ENCODE peak calls at places on chromosomes 7 and 10, in five cellular contexts. N is transverse colon, M is NCI-H1092, C is HS-5, G is activated T-helper 1 cell treated with Interleukin-2 at 50 U/mL for 16 hours. Z is an unnamed sample.

GRCh38 chr10:2476236-2476814 is 591.0 kb upstream of the PFKP start:
- DNase-seq in N (no peak), G (no peak), M (no peak), C (no peak), Z (no peak)

GRCh38 chr7:44193011-44193802 is 4.0 kb upstream of the GCK start:
- DNase-seq in N (no peak), C (no peak), G (no peak), M (no peak), Z (no peak)

GRCh38 chr10:91590904-91591791 is 41.7 kb downstream of the PPP1R3C start:
- DNase-seq in G (no peak), C (no peak), M (peak; percentile 12), N (peak; percentile 29), Z (no peak)

GRCh38 chr10:79093658-79094411 is 25.1 kb downstream of the ZMIZ1 start:
- DNase-seq in C (no peak), G (no peak), N (peak; percentile 89), M (no peak), Z (no peak)

GRCh38 chr7:26782501-26782900 is 81.9 kb downstream of the SKAP2 start:
- DNase-seq in N (no peak), M (no peak), C (no peak), G (no peak), Z (no peak)

GRCh38 chr7:51727441-51727840 is 410.8 kb upstream of the COBL start:
- DNase-seq in G (no peak), N (no peak), M (no peak), C (no peak), Z (no peak)

GRCh38 chr7:45582136-45582742 is 8.1 kb downstream of the ADCY1 start:
- DNase-seq in G (no peak), N (no peak), C (no peak), M (no peak), Z (no peak)

GRCh38 chr7:19060870-19061269 is 56.6 kb downstream of the TWIST1 start:
- DNase-seq in G (no peak), C (peak; percentile 38), N (no peak), M (no peak), Z (no peak)

GRCh38 chr7:117110480-117111315 is 157.4 kb downstream of the ST7 start:
- DNase-seq in C (no peak), M (no peak), G (no peak), N (no peak), Z (peak; percentile 25)

GRCh38 chr7:116145245-116145852 is 65.0 kb upstream of the TES start:
- DNase-seq in M (no peak), N (no peak), C (no peak), G (no peak), Z (no peak)

GRCh38 chr10:120543291-120543690 is 86.3 kb downstream of the PLPP4 start:
- DNase-seq in M (no peak), C (no peak), N (no peak), G (no peak), Z (no peak)

GRCh38 chr7:36937754-36938551 is 213.7 kb upstream of the AOAH start:
- DNase-seq in G (no peak), N (no peak), C (no peak), M (no peak), Z (no peak)

GRCh38 chr10:76711374-76711997 is 926.1 kb downstream of the KCNMA1 start:
- DNase-seq in N (no peak), M (no peak), G (no peak), C (no peak), Z (no peak)

GRCh38 chr10:89867964-89868363 is 166.6 kb downstream of the KIF20B start:
- DNase-seq in G (no peak), C (no peak), N (no peak), M (no peak), Z (no peak)